ENCODE peak calls at places on chromosomes 7 and 10, in ten cellular contexts. O is A549, I is fibroblast of pulmonary artery, V is GM12864, U is lower leg skin, R is neural crest cell, J is Panc1, Z is AG10803, W is brain microvascular endothelial cell, F is H9. N is an unnamed sample.

GRCh38 chr10:49254556-49255318 is 44.2 kb upstream of the C10orf71 start:
- DNase-seq in V (no peak), I (no peak), W (no peak), F (no peak), J (no peak), U (no peak), Z (no peak), O (no peak), R (no peak), N (no peak)

GRCh38 chr7:8290645-8291308 is 28.8 kb upstream of the ICA1 start:
- DNase-seq in V (no peak), O (no peak), R (no peak), Z (no peak), U (peak), W (no peak), J (no peak), I (no peak), F (no peak), N (no peak)

GRCh38 chr10:119750391-119751230 is 24.8 kb downstream of the INPP5F start:
- DNase-seq in V (peak), I (peak), R (peak), U (peak), Z (peak), J (peak), O (peak), F (peak), W (peak), N (peak)

GRCh38 chr7:36441344-36442022 is 51.8 kb downstream of the ANLN start:
- DNase-seq in I (no peak), R (no peak), F (peak), V (no peak), W (no peak), J (no peak), Z (no peak), O (no peak), U (no peak), N (no peak)

GRCh38 chr7:67392596-67393438 is 396.2 kb downstream of the TYW1 start:
- DNase-seq in I (no peak), W (no peak), Z (no peak), J (no peak), O (no peak), V (no peak), F (peak), U (no peak), R (no peak), N (no peak)

GRCh38 chr10:84755311-84755710 is 426.9 kb downstream of the CCSER2 start:
- DNase-seq in Z (no peak), I (no peak), O (no peak), R (no peak), V (no peak), W (no peak), F (no peak), U (no peak), J (no peak), N (no peak)

GRCh38 chr7:158606671-158607424 is 19.2 kb upstream of the PTPRN2 start:
- DNase-seq in J (no peak), R (no peak), U (no peak), V (no peak), W (no peak), O (no peak), F (no peak), I (no peak), Z (no peak), N (no peak)

GRCh38 chr10:100637785-100638184 is 102.0 kb downstream of the HIF1AN start:
- DNase-seq in R (peak), W (peak), Z (no peak), V (no peak), F (peak), U (no peak), J (no peak), I (no peak), O (peak), N (no peak)

GRCh38 chr10:71286521-71287294 is 32.4 kb upstream of the SLC29A3 start:
- DNase-seq in R (no peak), O (no peak), V (no peak), W (no peak), I (no peak), F (no peak), U (no peak), J (no peak), Z (no peak), N (no peak)

GRCh38 chr7:53062796-53063195 is 27.4 kb downstream of the POM121L12 start:
- DNase-seq in J (no peak), U (no peak), W (no peak), O (no peak), R (no peak), I (no peak), Z (no peak), V (no peak), F (no peak), N (no peak)

GRCh38 chr7:137682596-137682995 is 164.2 kb downstream of the DGKI start:
- DNase-seq in O (no peak), F (no peak), I (peak), W (peak), Z (peak), V (no peak), R (no peak), J (no peak), U (no peak), N (no peak)

GRCh38 chr10:121535381-121535780 is 62.9 kb downstream of the FGFR2 start:
- DNase-seq in Z (no peak), O (no peak), W (no peak), V (no peak), I (no peak), F (no peak), R (no peak), U (no peak), J (no peak), N (no peak)

GRCh38 chr7:35255417-35255798 is 1.5 kb upstream of the TBX20 start:
- DNase-seq in I (no peak), U (no peak), Z (no peak), O (no peak), V (no peak), R (no peak), J (no peak), W (no peak), F (peak), N (no peak)

GRCh38 chr7:4519819-4520520 is 162.1 kb upstream of the FOXK1 start:
- DNase-seq in R (no peak), F (peak), W (no peak), V (no peak), Z (no peak), U (no peak), J (no peak), I (no peak), O (no peak), N (no peak)

GRCh38 chr7:135012229-135012628 is 25.9 kb downstream of the AGBL3 start:
- DNase-seq in J (no peak), F (no peak), R (no peak), Z (no peak), V (no peak), W (no peak), I (no peak), U (no peak), O (no peak), N (no peak)

GRCh38 chr7:47358357-47358756 is 223.6 kb downstream of the TNS3 start:
- DNase-seq in Z (no peak), F (no peak), V (no peak), J (no peak), U (no peak), I (no peak), W (no peak), O (no peak), R (no peak), N (no peak)

GRCh38 chr7:28957822-28958234 is 302 bp downstream of the TRIL start:
- DNase-seq in O (no peak), Z (no peak), I (no peak), F (peak), R (no peak), U (no peak), W (no peak), J (no peak), V (no peak), N (no peak)

GRCh38 chr10:91163709-91164474 is 56.6 kb upstream of the PCGF5 start:
- DNase-seq in Z (peak), U (peak), F (peak), V (no peak), J (no peak), O (peak), W (peak), R (no peak), I (peak), N (no peak)

GRCh38 chr10:102744374-102745051 is 765 bp downstream of the WBP1L start:
- DNase-seq in I (no peak), V (no peak), O (no peak), R (no peak), W (no peak), J (no peak), U (peak), F (no peak), Z (peak), N (no peak)

GRCh38 chr10:69786791-69787190 is 14.9 kb upstream of the COL13A1 start:
- DNase-seq in V (no peak), F (no peak), O (no peak), R (no peak), I (peak), W (peak), Z (peak), U (no peak), J (no peak), N (no peak)

GRCh38 chr7:136533732-136534131 is 334.7 kb upstream of the CHRM2 start:
- DNase-seq in Z (no peak), J (no peak), W (no peak), U (no peak), O (no peak), F (no peak), I (no peak), R (no peak), V (no peak), N (no peak)

GRCh38 chr7:83005410-83005809 is 157.3 kb downstream of the PCLO start:
- DNase-seq in I (peak), R (no peak), U (no peak), Z (no peak), J (no peak), F (no peak), W (no peak), V (no peak), O (no peak), N (no peak)

GRCh38 chr7:137579913-137580640 is 236.5 kb upstream of the PTN start:
- DNase-seq in I (peak), Z (peak), F (no peak), U (no peak), V (no peak), W (peak), J (peak), O (no peak), R (no peak), N (peak)

GRCh38 chr7:78299088-78299487 is 500.5 kb downstream of the PHTF2 start:
- DNase-seq in Z (peak), W (no peak), U (no peak), I (no peak), J (no peak), O (no peak), R (no peak), F (no peak), V (no peak), N (no peak)

GRCh38 chr10:131781076-131781475 is 119.7 kb upstream of the PPP2R2D start:
- DNase-seq in V (no peak), Z (no peak), F (no peak), J (no peak), O (no peak), W (no peak), R (no peak), U (no peak), I (no peak), N (no peak)

GRCh38 chr10:112689327-112689726 is 242.3 kb downstream of the VTI1A start:
- DNase-seq in Z (peak), R (peak), W (no peak), J (no peak), U (no peak), I (peak), F (peak), V (no peak), O (peak), N (no peak)

GRCh38 chr10:119466655-119467054 is 75.9 kb downstream of the RGS10 start:
- DNase-seq in F (no peak), O (no peak), Z (no peak), V (no peak), I (no peak), W (no peak), R (no peak), J (no peak), U (no peak), N (no peak)

GRCh38 chr7:69599211-69599878 is 1.1 kb downstream of the AUTS2 start:
- DNase-seq in F (peak), O (peak), I (no peak), U (no peak), R (peak), W (no peak), J (no peak), Z (peak), V (no peak), N (no peak)

GRCh38 chr7:150753826-150754603 is 16.8 kb downstream of the GIMAP5 start:
- DNase-seq in W (no peak), V (no peak), Z (no peak), O (no peak), R (peak), I (peak), F (no peak), U (no peak), J (no peak), N (no peak)
- TF ChIP-seq CTCF in W (no peak), V (peak), Z (peak), O (no peak), R (peak), I (no peak), F (peak), U (no peak), J (peak), N (peak)

GRCh38 chr10:97321032-97321806 is 2.1 kb downstream of the FRAT1 start:
- DNase-seq in V (no peak), R (peak), F (peak), O (no peak), Z (no peak), J (no peak), W (no peak), U (peak), I (no peak), N (no peak)

GRCh38 chr10:97320480-97321031 is 1.5 kb downstream of the FRAT1 start:
- DNase-seq in U (no peak), W (no peak), F (peak), J (no peak), R (no peak), I (no peak), V (no peak), Z (no peak), O (no peak), N (no peak)

GRCh38 chr10:97318772-97319651 is at the start of gene FRAT1:
- DNase-seq in I (peak), W (peak), U (peak), V (peak), F (peak), J (peak), Z (peak), R (peak), O (peak), N (peak)

GRCh38 chr10:97321807-97322195 is 2.7 kb downstream of the FRAT1 start:
- DNase-seq in I (no peak), W (no peak), Z (no peak), O (no peak), R (no peak), J (no peak), U (no peak), V (no peak), F (peak), N (no peak)

GRCh38 chr10:97319671-97320479 is 804 bp downstream of the FRAT1 start:
- DNase-seq in W (no peak), I (no peak), R (peak), F (peak), V (no peak), Z (no peak), J (no peak), U (no peak), O (no peak), N (no peak)
- TF ChIP-seq CTCF in W (peak), I (no peak), R (no peak), F (peak), V (peak), Z (peak), J (no peak), U (no peak), O (no peak), N (no peak)

GRCh38 chr10:8043569-8044306 is 10.8 kb upstream of the GATA3 start:
- DNase-seq in F (peak), V (no peak), R (no peak), I (no peak), J (no peak), U (no peak), Z (no peak), O (no peak), W (no peak), N (no peak)
- TF ChIP-seq CTCF in F (peak), V (no peak), R (peak), I (no peak), J (no peak), U (no peak), Z (no peak), O (no peak), W (peak), N (no peak)

DNA sequence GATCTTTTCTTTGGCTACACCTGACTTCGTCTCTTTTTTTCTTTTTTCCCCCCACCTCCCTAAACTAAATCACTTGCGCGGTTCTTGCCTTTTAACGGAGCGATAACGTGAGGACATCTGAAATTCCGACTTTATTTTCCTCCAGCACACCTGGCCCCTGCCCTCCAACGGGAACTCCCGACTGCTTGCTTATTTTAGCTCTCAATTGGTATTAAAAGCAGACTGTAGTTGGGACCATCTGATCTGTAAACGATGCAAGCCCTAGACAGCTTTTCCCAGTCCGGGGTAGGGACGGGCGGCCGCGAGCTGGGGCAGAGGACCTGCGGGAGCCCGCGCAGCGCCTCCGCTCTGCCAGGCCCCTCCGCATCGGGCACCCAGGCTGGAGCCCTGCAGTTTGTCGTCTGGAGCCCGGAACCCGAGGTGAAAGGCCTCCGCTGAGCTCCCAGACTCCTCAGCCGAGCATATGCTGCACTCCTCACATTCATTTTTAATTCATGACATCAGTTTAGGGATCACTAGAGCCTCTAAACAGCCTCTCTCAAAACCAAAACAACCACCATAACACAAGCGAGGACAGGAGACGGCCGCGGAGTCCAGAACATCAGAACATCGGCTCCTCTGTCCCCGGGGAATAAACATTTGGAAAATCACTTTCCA is 10.0 kb upstream of the EMX2 start:
- DNase-seq in O (no peak), R (no peak), V (no peak), Z (no peak), U (no peak), I (no peak), W (no peak), F (peak), J (no peak), N (no peak)
- TF ChIP-seq CTCF in O (no peak), R (no peak), V (no peak), Z (no peak), U (no peak), I (no peak), W (no peak), F (no peak), J (no peak), N (no peak)